ENCODE peak calls at places on chromosome 2, in four cellular contexts. P is iris pigment epithelial cell, V is hippocampal formation, W is GM13977. M is an unnamed sample.

GRCh38 chr2:227607969-227608368 is 6.7 kb downstream of the SCYGR3 start:
- DNase-seq in P (peak), V (no peak), W (peak), M (no peak)

GRCh38 chr2:10327896-10328666 is 25.4 kb downstream of the HPCAL1 start:
- DNase-seq in P (no peak), V (no peak), W (no peak), M (no peak)

GRCh38 chr2:158687315-158687714 is 107.8 kb upstream of the DAPL1 start:
- DNase-seq in P (no peak), W (no peak), V (no peak), M (no peak)

GRCh38 chr2:44925561-44926087 is 15.9 kb upstream of the SIX3 start:
- DNase-seq in W (no peak), P (no peak), V (no peak), M (no peak)

GRCh38 chr2:216081487-216082387 is at the start of the genes PECR and TMEM169:
- DNase-seq in W (peak), V (peak), P (peak), M (peak)

GRCh38 chr2:65261676-65262075 is 34.0 kb downstream of the ACTR2 start:
- DNase-seq in W (no peak), V (no peak), P (no peak), M (peak)

GRCh38 chr2:232634319-232635150 is 1.1 kb downstream of the EFHD1 start:
- DNase-seq in W (no peak), P (no peak), V (no peak), M (peak)

GRCh38 chr2:118062048-118062447 is 26.2 kb upstream of the INSIG2 start:
- DNase-seq in V (no peak), W (no peak), P (no peak), M (no peak)

GRCh38 chr2:31660165-31660564 is 79.4 kb upstream of the SRD5A2 start:
- DNase-seq in V (no peak), P (no peak), W (no peak), M (no peak)

GRCh38 chr2:151658081-151658480 is 76.2 kb downstream of the NEB start:
- DNase-seq in W (no peak), V (no peak), P (no peak), M (no peak)

GRCh38 chr2:170436077-170436943 is 258.4 kb downstream of the MYO3B start:
- DNase-seq in P (no peak), W (no peak), V (no peak), M (no peak)

GRCh38 chr2:218406949-218407703 is 7.5 kb downstream of the CTDSP1 start:
- DNase-seq in V (peak), P (peak), W (no peak), M (peak)

GRCh38 chr2:167954500-167954899 is 292.9 kb downstream of the STK39 start:
- DNase-seq in P (no peak), V (no peak), W (no peak), M (no peak)

M was measured in astrocyte of the hippocampus.